ENCODE peak calls at places on chromosomes 11 and 22, in four cellular contexts. K is GM12878, N is HepG2, P is K562. J is an unnamed sample.

GRCh38 chr22:24011735-24012068 is 598 bp downstream of the CABIN1 start:
- DNase-seq in K (no peak), N (no peak), P (no peak), J (peak)

GRCh38 chr11:62427630-62428233 is 8.9 kb downstream of the SCGB1A1 start:
- DNase-seq in N (no peak), K (peak), P (no peak), J (no peak)

GRCh38 chr22:33984741-33985287 is 64.5 kb upstream of the LARGE1 start:
- DNase-seq in K (no peak), N (no peak), P (no peak), J (no peak)

GRCh38 chr22:30523646-30524489 is 18.4 kb upstream of the SEC14L4 start:
- DNase-seq in P (no peak), K (no peak), N (no peak), J (no peak)

GRCh38 chr11:74849525-74850391 is 99.1 kb downstream of the XRRA1 start:
- DNase-seq in P (no peak), N (peak), K (no peak), J (no peak)

GRCh38 chr11:113447621-113448310 is 27.4 kb downstream of the DRD2 start:
- DNase-seq in N (no peak), P (peak), K (no peak), J (no peak)

GRCh38 chr22:26648761-26649363 is 8.5 kb upstream of the MIAT start:
- DNase-seq in N (no peak), K (no peak), P (no peak), J (no peak)

GRCh38 chr11:92886243-92886905 is 83.1 kb upstream of the MTNR1B start:
- DNase-seq in P (peak), K (peak), N (peak), J (peak)

GRCh38 chr11:88435405-88435804 is 97.9 kb upstream of the CTSC start:
- DNase-seq in K (peak), N (no peak), P (no peak), J (no peak)

GRCh38 chr22:21686634-21687393 is 21.0 kb downstream of the PPIL2 start:
- DNase-seq in K (no peak), N (no peak), P (no peak), J (no peak)

GRCh38 chr11:132301900-132302299 is 931.5 kb downstream of the NTM start:
- DNase-seq in N (no peak), K (no peak), P (no peak), J (no peak)

GRCh38 chr11:113632981-113633380 is 73.1 kb downstream of the TMPRSS5 start:
- DNase-seq in K (no peak), N (no peak), P (no peak), J (no peak)

GRCh38 chr22:27980424-27981148 is 61.5 kb upstream of the PITPNB start:
- DNase-seq in N (no peak), P (no peak), K (no peak), J (no peak)

GRCh38 chr22:43182118-43182517 is 4.8 kb downstream of the TTLL12 start:
- DNase-seq in P (no peak), N (no peak), K (no peak), J (no peak)

GRCh38 chr11:122617297-122617696 is 38.2 kb upstream of the UBASH3B start:
- DNase-seq in K (no peak), P (no peak), N (no peak), J (no peak)

GRCh38 chr11:44779736-44780520 is 53.2 kb downstream of the TSPAN18 start:
- DNase-seq in P (no peak), N (no peak), K (no peak), J (no peak)

GRCh38 chr11:23021287-23021863 is 161.1 kb upstream of the CCDC179 start:
- DNase-seq in P (peak), N (peak), K (no peak), J (peak)

GRCh38 chr11:122746611-122747305 is 91.2 kb downstream of the UBASH3B start:
- DNase-seq in P (no peak), K (no peak), N (no peak), J (no peak)

GRCh38 chr11:96259053-96259837 is 83.8 kb downstream of the MAML2 start:
- DNase-seq in P (no peak), K (no peak), N (no peak), J (no peak)

GRCh38 chr22:47169801-47170140 is 407.3 kb downstream of the TBC1D22A start:
- DNase-seq in P (no peak), N (no peak), K (no peak), J (no peak)

GRCh38 chr11:82494988-82495432 is 238.7 kb downstream of the FAM181B start:
- DNase-seq in N (peak), P (no peak), K (no peak), J (peak)

GRCh38 chr11:113184498-113184897 is 129.9 kb upstream of the TTC12 start:
- DNase-seq in P (no peak), K (no peak), N (peak), J (no peak)

GRCh38 chr11:90525962-90526361 is 303.1 kb upstream of the CHORDC1 start:
- DNase-seq in P (no peak), K (no peak), N (no peak), J (no peak)

GRCh38 chr22:49936018-49936972 is 17.9 kb downstream of the CRELD2 start:
- DNase-seq in P (peak), K (peak), N (peak), J (peak)

GRCh38 chr22:49933236-49933921 is 14.9 kb downstream of the CRELD2 start:
- DNase-seq in P (no peak), K (no peak), N (no peak), J (no peak)

GRCh38 chr22:37043828-37044538 is 7.6 kb upstream of the KCTD17 start:
- DNase-seq in K (no peak), N (peak), P (peak), J (peak)

GRCh38 chr11:130396965-130397364 is 31.4 kb downstream of the ADAMTS8 start:
- DNase-seq in K (no peak), P (no peak), N (no peak), J (no peak)

GRCh38 chr11:108501396-108501795 is 3.2 kb upstream of the POGLUT3 start:
- DNase-seq in N (no peak), K (no peak), P (no peak), J (no peak)

DNA sequence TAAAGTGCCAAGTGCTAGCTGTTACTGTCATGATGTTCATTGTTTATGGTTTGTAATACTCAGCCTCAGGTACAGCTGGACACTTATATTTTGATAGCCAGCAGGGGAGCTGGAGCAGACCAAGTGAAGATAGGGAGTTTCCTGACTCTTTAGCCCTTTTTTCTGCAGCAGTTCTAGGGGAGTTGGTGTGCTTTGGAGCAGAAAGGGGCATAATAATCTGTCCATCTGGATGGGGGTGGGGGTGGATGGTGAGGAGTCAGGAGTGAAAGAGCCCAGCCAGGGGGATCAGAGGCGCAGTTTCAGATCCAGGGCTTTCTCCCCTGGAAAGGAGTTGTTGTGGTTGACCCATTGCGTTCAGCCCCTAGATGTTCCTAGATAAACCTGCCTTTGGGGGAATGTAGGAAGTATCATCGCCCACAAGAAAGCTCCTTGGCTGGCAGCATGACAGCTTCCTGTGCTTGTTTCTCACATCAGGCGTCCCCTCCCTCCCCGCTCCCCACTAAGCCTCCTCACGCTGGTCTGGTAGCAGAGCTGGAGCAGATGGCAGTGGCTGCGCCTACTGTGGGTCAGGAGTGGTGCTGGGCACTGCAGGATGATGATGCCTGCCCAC is 41.9 kb downstream of the MED15 start:
- DNase-seq in K (no peak), P (no peak), N (no peak), J (no peak)
- TF ChIP-seq SP1 in K (no peak), P (no peak), N (no peak), J (no peak)

GRCh38 chr11:70711911-70712185 is 313.5 kb downstream of the CTTN start:
- DNase-seq in N (no peak), P (no peak), K (no peak), J (no peak)

GRCh38 chr11:70710192-70710965 is 312.1 kb downstream of the CTTN start:
- DNase-seq in K (no peak), N (no peak), P (no peak), J (no peak)

GRCh38 chr11:70709596-70709995 is 311.3 kb downstream of the CTTN start:
- DNase-seq in K (no peak), P (no peak), N (no peak), J (no peak)

GRCh38 chr11:70712471-70712870 is 314.1 kb downstream of the CTTN start:
- DNase-seq in N (no peak), P (peak), K (no peak), J (peak)

DNA sequence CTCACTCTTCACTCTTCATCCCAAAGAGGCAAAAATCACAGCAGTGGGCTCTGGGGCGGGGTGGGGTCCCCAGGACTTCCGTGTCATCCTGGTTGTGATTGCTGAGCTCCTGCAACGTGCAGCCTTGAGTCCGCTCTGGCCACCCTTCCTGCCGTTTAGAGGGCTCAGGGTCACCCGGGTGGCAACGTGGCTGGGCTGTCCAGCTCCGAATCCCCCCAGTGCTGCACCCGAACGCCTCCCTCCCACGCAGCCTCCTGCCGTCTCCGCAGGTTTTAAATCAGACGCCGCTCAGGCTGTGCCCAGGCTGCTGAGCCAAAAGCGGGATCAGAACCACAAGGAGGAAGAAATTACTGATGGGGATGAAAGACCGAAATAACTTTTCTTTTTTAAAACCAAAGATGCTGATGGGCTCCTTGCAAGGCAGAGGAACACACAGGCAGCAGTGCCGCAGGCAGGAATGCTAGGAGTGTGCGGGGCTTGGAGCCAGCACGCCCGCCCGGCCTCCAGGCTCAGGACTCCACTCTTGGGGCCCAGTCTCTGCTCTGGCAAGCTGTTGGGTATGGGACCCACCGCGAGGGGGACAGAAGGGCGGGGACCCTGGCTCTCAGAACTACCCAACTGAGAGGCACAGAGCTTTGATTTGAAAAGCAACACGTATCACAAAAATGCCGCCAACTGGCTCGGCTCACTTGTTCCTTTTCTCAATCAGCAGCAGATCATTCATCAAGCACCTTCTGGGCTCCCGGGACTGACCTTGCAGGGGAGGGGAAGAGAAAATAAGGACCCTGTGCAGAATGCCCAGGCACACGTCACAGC is 313.0 kb downstream of the CTTN start:
- DNase-seq in K (no peak), P (no peak), N (no peak), J (no peak)
- TF ChIP-seq FOXK2 in K (no peak), P (no peak), N (no peak), J (no peak)

GRCh38 chr11:21289686-21290085 is 620.3 kb downstream of the NELL1 start:
- DNase-seq in K (no peak), N (no peak), P (no peak), J (no peak)

DNA sequence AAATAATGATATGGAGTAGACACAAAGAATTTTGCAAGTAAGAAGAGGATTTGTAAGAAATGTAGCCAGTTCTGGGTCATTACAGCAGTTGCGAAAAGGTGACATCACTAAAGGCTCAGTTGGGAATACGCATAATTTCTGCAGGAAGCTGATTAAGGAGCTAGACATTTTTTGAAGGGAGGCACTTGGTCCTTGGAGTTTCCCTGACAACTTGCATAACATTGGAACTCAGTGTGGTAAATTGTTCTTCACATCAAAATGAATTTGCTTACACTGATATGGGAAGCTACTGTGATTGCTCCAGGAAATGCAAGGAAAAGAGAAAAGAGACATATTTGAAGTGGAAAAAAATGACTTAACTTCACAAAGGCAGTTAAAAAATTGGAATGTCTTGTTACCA is 626.1 kb downstream of the NELL1 start:
- DNase-seq in P (no peak), N (no peak), K (no peak), J (no peak)
- TF ChIP-seq FOXM1 in P (no peak), N (no peak), K (no peak), J (no peak)

GRCh38 chr11:30432177-30432576 is 109.3 kb downstream of the ARL14EP start:
- DNase-seq in K (no peak), P (no peak), N (no peak), J (no peak)
- TF ChIP-seq SP1 in K (no peak), P (no peak), N (no peak), J (no peak)

DNA sequence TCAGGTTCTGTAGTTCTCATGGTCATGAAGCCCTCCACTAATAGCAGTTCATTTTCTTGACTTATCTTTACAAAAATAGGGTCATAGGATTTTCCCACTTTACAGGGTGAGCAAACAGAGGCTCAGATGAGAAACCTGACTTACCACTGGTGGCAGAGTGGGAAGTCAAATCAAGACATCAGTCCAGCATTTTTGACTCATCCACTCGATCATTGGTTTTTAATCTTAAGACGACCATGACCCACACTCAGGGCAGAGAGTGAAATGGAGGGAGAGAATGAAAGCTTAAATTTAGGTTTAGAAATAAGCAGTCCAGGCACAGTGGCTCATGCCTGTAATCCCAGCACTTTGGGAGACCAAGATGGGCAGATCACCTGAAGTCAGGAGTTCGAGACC is 42.1 kb downstream of the RTL6 start:
- DNase-seq in P (no peak), K (no peak), N (no peak), J (no peak)
- TF ChIP-seq FOXK2 in P (no peak), K (no peak), N (no peak), J (no peak)

GRCh38 chr11:2310786-2311455 is 9.1 kb downstream of the TSPAN32 start:
- DNase-seq in P (no peak), K (no peak), N (no peak), J (no peak)

GRCh38 chr11:2314136-2314524 is 12.3 kb downstream of the TSPAN32 start:
- DNase-seq in K (no peak), P (no peak), N (no peak), J (no peak)

GRCh38 chr11:2313051-2313951 is 11.5 kb downstream of the TSPAN32 start:
- DNase-seq in N (no peak), K (no peak), P (peak), J (no peak)

GRCh38 chr11:2311456-2312201 is 9.8 kb downstream of the TSPAN32 start:
- DNase-seq in P (no peak), N (no peak), K (no peak), J (no peak)

GRCh38 chr11:2312232-2313042 is 10.6 kb downstream of the TSPAN32 start:
- DNase-seq in N (no peak), K (no peak), P (no peak), J (no peak)
- TF ChIP-seq FOXM1 in N (no peak), K (no peak), P (no peak), J (no peak)